ENCODE peak calls at places on chromosomes 12 and 14, in seven cellular contexts. V is neuronal stem cell, T is H9, U is IMR-90, S is H1, A is mesendoderm, Z is trophoblast cell. W is an unnamed sample.

GRCh38 chr12:124694846-124695497 is 127.6 kb upstream of the NCOR2 start:
- DNase-seq in V (no peak), T (peak; percentile 29), U (peak; percentile 91), S (no peak), A (no peak), Z (peak; percentile 93), W (no peak)

GRCh38 chr14:103374121-103374520 is 11.1 kb upstream of the MARK3 start:
- DNase-seq in V (no peak), T (no peak), U (no peak), S (no peak), A (no peak), Z (peak; percentile 49), W (no peak)

GRCh38 chr12:65742481-65742971 is 81.8 kb upstream of the HMGA2 start:
- DNase-seq in V (peak; percentile 59), T (no peak), U (peak; percentile 44), S (no peak), A (peak; percentile 78), Z (no peak), W (peak; percentile 47)

GRCh38 chr12:125140918-125141573 is 75.8 kb downstream of the AACS start:
- DNase-seq in V (no peak), T (no peak), U (peak; percentile 76), S (no peak), A (peak; percentile 30), Z (no peak), W (peak; percentile 27)

GRCh38 chr12:56565510-56566101 is 44.0 kb downstream of the RBMS2 start:
- DNase-seq in V (no peak), T (peak; percentile 80), U (peak; percentile 77), S (no peak), A (peak; percentile 59), Z (peak; percentile 47), W (peak; percentile 98)

GRCh38 chr12:27627123-27627835 is 69.0 kb upstream of the REP15 start:
- DNase-seq in V (no peak), T (no peak), U (peak; percentile 79), S (no peak), A (no peak), Z (no peak), W (peak; percentile 64)

GRCh38 chr14:62436256-62436655 is 609.0 kb downstream of the KCNH5 start:
- DNase-seq in V (no peak), T (no peak), U (no peak), S (no peak), A (no peak), Z (no peak), W (no peak)

GRCh38 chr12:109760031-109760929 is 46.7 kb downstream of the FAM222A start:
- DNase-seq in V (no peak), T (peak; percentile 30), U (no peak), S (no peak), A (no peak), Z (no peak), W (no peak)

GRCh38 chr12:9702239-9702638 is 30.7 kb downstream of the CLECL1 start:
- DNase-seq in V (no peak), T (no peak), U (no peak), S (no peak), A (no peak), Z (no peak), W (no peak)

GRCh38 chr14:23186913-23187654 is 3.6 kb upstream of the SLC7A8 start:
- DNase-seq in V (no peak), T (no peak), U (peak; percentile 76), S (no peak), A (peak; percentile 66), Z (peak; percentile 63), W (peak; percentile 71)

GRCh38 chr12:18496156-18496555 is 234.8 kb downstream of the PIK3C2G start:
- DNase-seq in V (no peak), T (no peak), U (no peak), S (no peak), A (no peak), Z (no peak), W (no peak)

GRCh38 chr14:92729632-92730358 is 18.6 kb downstream of the LGMN start:
- DNase-seq in V (no peak), T (no peak), U (peak; percentile 96), S (no peak), A (no peak), Z (no peak), W (peak; percentile 92)

GRCh38 chr12:49733219-49734017 is 7.9 kb upstream of the TMBIM6 start:
- DNase-seq in V (no peak), T (peak; percentile 64), U (no peak), S (no peak), A (peak; percentile 66), Z (no peak), W (no peak)

GRCh38 chr14:23696706-23697239 is 60.6 kb downstream of the DHRS2 start:
- DNase-seq in V (no peak), T (no peak), U (no peak), S (no peak), A (no peak), Z (no peak), W (no peak)

GRCh38 chr12:120096671-120097202 is 19.8 kb downstream of the RAB35 start:
- DNase-seq in V (no peak), T (no peak), U (no peak), S (no peak), A (no peak), Z (no peak), W (no peak)

GRCh38 chr12:89863968-89864367 is 155.3 kb upstream of the ATP2B1 start:
- DNase-seq in V (no peak), T (no peak), U (no peak), S (no peak), A (no peak), Z (no peak), W (no peak)

GRCh38 chr12:89861086-89861485 is 152.4 kb upstream of the ATP2B1 start:
- DNase-seq in V (no peak), T (no peak), U (peak; percentile 26), S (no peak), A (no peak), Z (no peak), W (peak; percentile 20)

GRCh38 chr12:89863332-89863938 is 154.8 kb upstream of the ATP2B1 start:
- DNase-seq in V (no peak), T (no peak), U (no peak), S (no peak), A (no peak), Z (no peak), W (no peak)

GRCh38 chr12:89862511-89863331 is 154.1 kb upstream of the ATP2B1 start:
- DNase-seq in V (no peak), T (no peak), U (no peak), S (no peak), A (no peak), Z (no peak), W (peak; percentile 36)

GRCh38 chr12:89864419-89864818 is 155.8 kb upstream of the ATP2B1 start:
- DNase-seq in V (no peak), T (no peak), U (no peak), S (no peak), A (no peak), Z (no peak), W (peak; percentile 9)
- H3K23ac ChIP-seq in V (no peak overlapping the region), T (no peak overlapping the region), U (no peak overlapping the region), S (no peak overlapping the region), A (no peak overlapping the region), Z (no peak overlapping the region), W (no peak overlapping the region)

GRCh38 chr12:30111719-30112118 is 328.0 kb upstream of the TMTC1 start:
- DNase-seq in V (no peak), T (no peak), U (no peak), S (no peak), A (no peak), Z (no peak), W (no peak)

GRCh38 chr12:30106204-30106603 is 322.5 kb upstream of the TMTC1 start:
- DNase-seq in V (no peak), T (no peak), U (no peak), S (no peak), A (no peak), Z (no peak), W (no peak)

GRCh38 chr12:30110505-30110904 is 326.8 kb upstream of the TMTC1 start:
- DNase-seq in V (no peak), T (no peak), U (no peak), S (no peak), A (no peak), Z (no peak), W (no peak)

GRCh38 chr12:30108666-30109065 is 324.9 kb upstream of the TMTC1 start:
- DNase-seq in V (no peak), T (no peak), U (no peak), S (no peak), A (no peak), Z (no peak), W (no peak)

GRCh38 chr12:30110970-30111586 is 327.3 kb upstream of the TMTC1 start:
- DNase-seq in V (no peak), T (no peak), U (peak; percentile 27), S (no peak), A (no peak), Z (no peak), W (peak; percentile 80)
- H3K23ac ChIP-seq in V (no peak overlapping the region), T (no peak overlapping the region), U (no peak overlapping the region), S (no peak overlapping the region), A (no peak overlapping the region), Z (no peak overlapping the region), W (no peak overlapping the region)

DNA sequence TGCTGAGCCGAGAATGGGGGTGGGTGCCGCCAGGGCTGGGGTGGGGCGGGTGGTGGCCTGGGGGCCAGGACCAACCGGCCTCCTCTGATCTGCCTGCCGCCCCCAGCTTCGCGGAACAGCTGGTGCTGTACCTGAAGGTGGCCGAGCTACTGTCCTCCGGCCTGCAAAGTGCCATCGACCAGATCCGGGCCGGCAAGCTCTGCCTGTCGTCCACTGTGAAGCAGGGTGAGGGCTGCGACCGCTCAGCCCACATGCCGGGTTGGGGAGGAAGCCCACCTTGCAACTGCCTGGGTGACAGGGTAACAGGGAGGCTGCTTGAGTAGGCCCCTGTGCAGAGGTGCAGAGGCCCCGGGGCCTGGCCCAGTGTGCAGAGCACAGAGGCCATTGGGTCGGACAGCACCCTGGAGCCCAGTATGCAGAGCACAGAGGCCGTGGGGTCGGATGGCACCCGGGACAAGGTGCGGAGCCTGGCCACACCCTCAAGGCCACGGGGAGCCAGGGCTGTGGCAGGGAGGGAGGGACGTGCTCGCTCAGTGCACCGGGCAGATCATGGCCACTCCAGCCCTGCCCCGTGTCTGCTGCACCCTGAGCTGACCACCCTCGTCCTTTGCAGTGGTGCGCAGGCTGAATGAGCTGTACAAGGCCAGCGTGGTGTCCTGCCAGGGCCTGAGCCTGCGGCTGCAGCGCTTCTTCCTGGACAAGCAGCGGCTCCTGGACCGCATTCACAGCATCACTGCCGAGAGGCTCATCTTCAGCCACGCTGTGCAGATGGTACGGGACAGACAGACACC is 9.5 kb upstream of the PUS1 start:
- DNase-seq in V (no peak), T (no peak), U (no peak), S (no peak), A (no peak), Z (no peak), W (no peak)
- H3K23ac ChIP-seq in V (peak overlapping the region; percentile 55), T (no peak overlapping the region), U (no peak overlapping the region), S (no peak overlapping the region), A (no peak overlapping the region), Z (no peak overlapping the region), W (no peak overlapping the region)

GRCh38 chr14:90288646-90289355 is 32.4 kb downstream of the PSMC1 start:
- DNase-seq in V (no peak), T (no peak), U (peak; percentile 25), S (no peak), A (no peak), Z (no peak), W (no peak)
- H3K23ac ChIP-seq in V (no peak overlapping the region), T (no peak overlapping the region), U (no peak overlapping the region), S (no peak overlapping the region), A (no peak overlapping the region), Z (no peak overlapping the region), W (no peak overlapping the region)

W was measured in mesenchymal stem cell.